ENCODE peak calls at places on chromosomes 7 and 10, in four cellular contexts. P is ovary, N is esophagus muscularis mucosa, D is IMR-90. T is an unnamed sample. For H3K4me1, the result is how much of the 10 kb centered on the place peaks cover.

GRCh38 chr10:48253970-48254657 is 20.4 kb downstream of the FRMPD2 start:
- DNase-seq in P (no peak), N (peak), D (no peak), T (no peak)

GRCh38 chr10:122021828-122022227 is 32.9 kb downstream of the TACC2 start:
- DNase-seq in P (no peak), N (no peak), D (no peak), T (no peak)

GRCh38 chr10:95440756-95441546 is 120.2 kb downstream of the SORBS1 start:
- DNase-seq in P (no peak), N (no peak), D (no peak), T (no peak)

GRCh38 chr7:99944508-99945070 is 15.2 kb upstream of the GJC3 start:
- DNase-seq in P (no peak), N (no peak), D (no peak), T (no peak)

GRCh38 chr7:50834679-50835078 is 52.0 kb upstream of the GRB10 start:
- DNase-seq in P (no peak), N (no peak), D (no peak), T (no peak)

GRCh38 chr10:68175954-68176353 is 56.0 kb downstream of the ATOH7 start:
- DNase-seq in P (no peak), N (no peak), D (no peak), T (no peak)

GRCh38 chr10:77548157-77548556 is 89.5 kb downstream of the KCNMA1 start:
- DNase-seq in P (no peak), N (no peak), D (no peak), T (no peak)

GRCh38 chr7:38862666-38863065 is 46.3 kb downstream of the VPS41 start:
- DNase-seq in P (no peak), N (no peak), D (no peak), T (no peak)

GRCh38 chr10:11045995-11046394 is 28.3 kb downstream of the CELF2 start:
- DNase-seq in P (peak), N (no peak), D (no peak), T (peak)

GRCh38 chr7:47508389-47509380 is 73.2 kb downstream of the TNS3 start:
- DNase-seq in P (peak), N (no peak), D (peak), T (no peak)

GRCh38 chr7:96319444-96319843 is 2.5 kb downstream of the SLC25A13 start:
- DNase-seq in P (no peak), N (no peak), D (no peak), T (no peak)

GRCh38 chr10:89213191-89213808 is 6.2 kb upstream of the CH25H start:
- DNase-seq in P (no peak), N (no peak), D (peak), T (no peak)

GRCh38 chr7:117014673-117015133 is 61.4 kb downstream of the ST7 start:
- DNase-seq in P (peak), N (no peak), D (peak), T (peak)

GRCh38 chr7:117012284-117013174 is 59.2 kb downstream of the ST7 start:
- DNase-seq in P (no peak), N (no peak), D (peak), T (no peak)

GRCh38 chr7:117015258-117016184 is 62.2 kb downstream of the ST7 start:
- DNase-seq in P (no peak), N (no peak), D (no peak), T (no peak)

GRCh38 chr7:117011419-117012260 is 58.3 kb downstream of the ST7 start:
- DNase-seq in P (no peak), N (no peak), D (no peak), T (no peak)

GRCh38 chr7:117014099-117014656 is 60.9 kb downstream of the ST7 start:
- DNase-seq in P (no peak), N (no peak), D (no peak), T (no peak)
- H3K4me1 ChIP-seq in P (under half), N (under half), D (under half), T (under half)

GRCh38 chr10:103714232-103714891 is 141.0 kb downstream of the SH3PXD2A start:
- DNase-seq in P (no peak), N (no peak), D (no peak), T (no peak)
- H3K27ac ChIP-seq in P (no peak), N (no peak), D (no peak), T (no peak)

DNA sequence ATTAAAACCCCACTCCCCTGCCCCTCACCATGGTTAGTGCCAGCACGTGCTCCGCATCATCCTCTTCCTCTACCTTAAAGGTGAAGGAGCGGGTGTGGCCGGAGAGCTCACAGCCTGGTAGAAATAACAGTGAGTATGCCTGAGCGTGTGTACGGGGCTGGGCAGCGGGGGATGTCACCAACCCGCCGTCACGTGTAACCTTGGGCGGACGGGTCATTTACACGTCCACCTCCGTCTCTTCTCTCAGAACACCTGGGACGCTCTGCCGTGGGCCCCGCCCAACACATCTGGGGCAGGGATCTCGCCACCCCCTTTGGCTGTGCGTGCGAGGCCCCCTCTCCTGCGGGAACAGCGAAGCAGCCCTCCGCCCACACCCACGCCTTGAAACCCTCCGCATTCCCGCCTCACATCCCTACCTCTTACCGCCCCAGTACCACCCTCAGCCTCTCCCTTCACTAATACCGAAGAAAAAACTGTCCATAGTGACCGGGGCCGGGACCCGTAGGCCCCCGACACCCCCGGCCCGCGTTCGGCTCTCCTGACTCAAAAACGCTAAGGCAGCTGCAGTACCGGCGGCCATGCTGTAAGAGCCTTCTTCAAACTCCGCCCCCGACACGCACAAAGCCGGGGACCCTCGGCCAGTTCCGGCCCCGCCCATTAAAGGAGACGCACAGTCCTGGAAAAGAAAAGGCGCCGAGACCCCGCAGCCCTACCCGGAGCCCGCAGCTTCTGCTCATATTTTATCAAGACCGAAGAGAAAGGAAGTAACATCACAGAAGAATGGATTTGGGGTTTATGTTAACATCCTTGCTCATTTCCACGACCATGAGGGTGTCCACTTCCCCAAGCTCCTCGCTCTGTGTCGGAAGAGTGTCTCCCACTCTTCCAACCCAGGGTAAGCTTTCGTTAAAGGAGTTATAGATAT is at the start of gene NPM3:
- DNase-seq in P (peak), N (peak), D (peak), T (peak)
- H3K4me1 ChIP-seq in P (under half), N (half or more), D (under half), T (under half)

GRCh38 chr7:7156663-7157062 is 25.7 kb upstream of the C1GALT1 start:
- DNase-seq in P (no peak), N (no peak), D (no peak), T (no peak)
- H3K27ac ChIP-seq in P (no peak), N (no peak), D (no peak), T (no peak)

GRCh38 chr10:75611081-75611971 is 179.9 kb downstream of the LRMDA start:
- DNase-seq in P (no peak), N (no peak), D (no peak), T (no peak)
- H3K4me1 ChIP-seq in P (under half), N (half or more), D (under half), T (under half)

DNA sequence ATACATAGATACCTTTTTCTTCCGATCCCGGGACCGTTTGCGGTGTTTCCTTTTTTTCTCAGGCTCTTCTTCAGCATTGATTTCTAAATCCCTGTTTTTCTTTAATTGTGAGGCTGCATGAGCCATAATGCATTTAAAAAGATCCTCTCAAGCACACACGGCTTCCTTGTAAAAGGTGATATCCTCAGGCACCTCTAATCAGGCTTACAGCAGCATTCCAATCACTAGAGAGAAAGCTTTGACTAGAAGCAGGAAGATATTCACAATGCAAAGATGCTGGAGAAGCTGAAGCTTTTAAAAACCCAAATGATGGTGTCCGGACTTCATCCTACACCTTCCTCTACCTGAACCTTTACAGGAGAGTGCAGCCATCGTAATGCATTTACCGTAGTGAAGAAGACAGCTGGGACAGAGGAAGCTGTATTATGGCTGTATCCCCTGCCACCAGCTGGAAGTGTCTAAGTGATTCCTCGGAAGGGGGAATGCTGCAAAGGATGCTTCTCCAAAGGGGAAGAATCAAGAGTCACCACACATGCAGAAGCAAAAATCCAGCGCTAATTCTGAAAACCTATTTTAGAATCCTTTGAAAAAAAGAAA is at the start of gene ANK3:
- DNase-seq in P (no peak), N (no peak), D (no peak), T (no peak)
- H3K27ac ChIP-seq in P (no peak), N (no peak), D (no peak), T (no peak)

GRCh38 chr10:71633935-71634334 is 85.6 kb downstream of the C10orf105 start:
- DNase-seq in P (no peak), N (no peak), D (no peak), T (no peak)
- H3K4me1 ChIP-seq in P (under half), N (half or more), D (under half), T (under half)

DNA sequence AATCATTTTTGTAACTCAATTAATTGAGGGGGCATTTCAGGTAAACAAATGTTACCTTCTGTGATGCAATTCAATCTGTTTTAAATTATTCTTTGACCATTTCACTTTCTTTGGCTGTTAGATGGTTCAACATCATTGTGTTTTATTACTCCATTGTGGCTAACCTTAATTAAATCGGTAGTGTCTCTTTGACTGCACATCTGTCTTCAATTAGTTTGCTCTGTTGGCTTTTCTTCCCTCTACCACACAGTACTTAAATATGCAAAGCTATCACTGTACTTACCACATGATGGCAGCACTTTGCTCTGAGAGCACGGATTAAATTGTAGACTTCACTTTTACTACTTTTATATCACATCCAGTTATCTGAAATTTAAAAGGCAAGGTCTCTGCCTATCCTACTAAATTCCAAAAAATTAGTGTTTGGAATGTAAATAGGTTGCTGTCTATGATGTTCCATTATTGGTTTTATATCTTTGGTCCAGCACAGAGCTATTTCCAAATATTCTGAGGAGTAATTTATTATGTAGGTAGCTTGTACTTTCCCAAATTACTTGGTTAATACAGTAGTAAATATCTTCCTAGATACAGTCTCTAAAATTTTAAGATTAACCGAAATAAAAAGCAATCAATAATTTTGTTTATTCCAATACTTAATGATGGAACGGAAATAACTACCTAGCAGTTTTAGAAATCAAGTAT is 352.0 kb downstream of the PCLO start:
- DNase-seq in P (no peak), N (no peak), D (peak), T (no peak)
- H3K27ac ChIP-seq in P (no peak), N (no peak), D (no peak), T (no peak)

DNA sequence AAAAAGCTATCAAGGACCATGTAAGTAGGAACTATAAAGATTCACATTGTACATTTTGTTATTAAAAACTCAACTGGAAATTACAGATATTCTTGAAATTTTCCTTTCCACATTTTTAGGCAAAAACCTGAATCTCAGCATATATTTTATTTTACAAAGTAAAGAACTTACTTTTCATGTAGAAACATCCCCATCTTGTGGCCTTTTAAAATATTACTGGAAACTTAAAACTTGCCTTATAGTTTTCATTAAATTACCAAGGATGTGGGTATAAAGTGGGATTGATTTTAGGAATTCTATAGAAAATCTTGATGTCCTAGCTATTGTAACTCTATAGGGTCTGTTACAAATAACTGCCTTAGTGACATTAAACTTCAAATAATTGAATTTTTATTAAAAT is 10.6 kb downstream of the DBF4 start:
- DNase-seq in P (no peak), N (no peak), D (peak), T (no peak)
- H3K4me1 ChIP-seq in P (under half), N (under half), D (under half), T (under half)